ENCODE peak calls at places on chromosomes 7 and 10, in seven cellular contexts. One of them, this sample, is unnamed.

GRCh38 chr10:61978965-61979364 is 77.5 kb downstream of the ARID5B start:
- DNase-seq in psoas muscle: peak
- DNase-seq in heart right ventricle: peak
- DNase-seq in nephron progenitor cell: no peak
- DNase-seq in left ventricle myocardium inferior: no peak
- DNase-seq in astrocyte of the cerebellum: no peak
- DNase-seq in OCI-LY7: no peak
- DNase-seq in this sample: peak

GRCh38 chr10:92690211-92691041 is 671 bp downstream of the HHEX start:
- DNase-seq in psoas muscle: peak
- DNase-seq in heart right ventricle: peak
- DNase-seq in nephron progenitor cell: peak
- DNase-seq in left ventricle myocardium inferior: peak
- DNase-seq in OCI-LY7: no peak
- DNase-seq in astrocyte of the cerebellum: no peak
- DNase-seq in this sample: peak

GRCh38 chr7:50449881-50450690 is at the start of gene FIGNL1:
- DNase-seq in OCI-LY7: peak
- DNase-seq in left ventricle myocardium inferior: peak
- DNase-seq in astrocyte of the cerebellum: peak
- DNase-seq in psoas muscle: peak
- DNase-seq in nephron progenitor cell: peak
- DNase-seq in heart right ventricle: peak
- DNase-seq in this sample: peak

GRCh38 chr7:6650521-6651011 is 13.4 kb downstream of the ZNF316 start:
- DNase-seq in astrocyte of the cerebellum: no peak
- DNase-seq in nephron progenitor cell: no peak
- DNase-seq in left ventricle myocardium inferior: no peak
- DNase-seq in heart right ventricle: no peak
- DNase-seq in psoas muscle: no peak
- DNase-seq in OCI-LY7: no peak
- DNase-seq in this sample: peak

GRCh38 chr10:72886596-72887522 is 6.7 kb upstream of the OIT3 start:
- DNase-seq in heart right ventricle: no peak
- DNase-seq in astrocyte of the cerebellum: no peak
- DNase-seq in left ventricle myocardium inferior: no peak
- DNase-seq in psoas muscle: no peak
- DNase-seq in OCI-LY7: no peak
- DNase-seq in nephron progenitor cell: no peak
- DNase-seq in this sample: no peak

GRCh38 chr7:135980665-135981180 is 3.6 kb upstream of the MTPN start:
- DNase-seq in nephron progenitor cell: no peak
- DNase-seq in OCI-LY7: peak
- DNase-seq in astrocyte of the cerebellum: no peak
- DNase-seq in left ventricle myocardium inferior: no peak
- DNase-seq in psoas muscle: no peak
- DNase-seq in heart right ventricle: no peak
- DNase-seq in this sample: peak

GRCh38 chr7:1236132-1236655 is 3.5 kb downstream of the UNCX start:
- DNase-seq in psoas muscle: no peak
- DNase-seq in left ventricle myocardium inferior: no peak
- DNase-seq in nephron progenitor cell: peak
- DNase-seq in heart right ventricle: no peak
- DNase-seq in OCI-LY7: no peak
- DNase-seq in astrocyte of the cerebellum: no peak
- DNase-seq in this sample: no peak

GRCh38 chr10:127919418-127920191 is 12.7 kb downstream of the PTPRE start:
- DNase-seq in heart right ventricle: no peak
- DNase-seq in nephron progenitor cell: no peak
- DNase-seq in psoas muscle: no peak
- DNase-seq in left ventricle myocardium inferior: no peak
- DNase-seq in OCI-LY7: peak
- DNase-seq in astrocyte of the cerebellum: peak
- DNase-seq in this sample: no peak

GRCh38 chr7:44100458-44101303 is 3.5 kb upstream of the AEBP1 start:
- DNase-seq in OCI-LY7: peak
- DNase-seq in nephron progenitor cell: no peak
- DNase-seq in heart right ventricle: no peak
- DNase-seq in psoas muscle: no peak
- DNase-seq in left ventricle myocardium inferior: no peak
- DNase-seq in astrocyte of the cerebellum: peak
- DNase-seq in this sample: no peak

GRCh38 chr10:114174462-114175190 is 623 bp upstream of the CCDC186 start:
- DNase-seq in left ventricle myocardium inferior: peak
- DNase-seq in nephron progenitor cell: no peak
- DNase-seq in psoas muscle: peak
- DNase-seq in astrocyte of the cerebellum: no peak
- DNase-seq in OCI-LY7: no peak
- DNase-seq in heart right ventricle: peak
- DNase-seq in this sample: peak

GRCh38 chr7:111587126-111587525 is 24.8 kb upstream of the IMMP2L start:
- DNase-seq in nephron progenitor cell: no peak
- DNase-seq in psoas muscle: no peak
- DNase-seq in left ventricle myocardium inferior: no peak
- DNase-seq in OCI-LY7: no peak
- DNase-seq in heart right ventricle: no peak
- DNase-seq in astrocyte of the cerebellum: no peak
- DNase-seq in this sample: no peak

GRCh38 chr10:35881320-35881719 is 239.2 kb upstream of the FZD8 start:
- DNase-seq in heart right ventricle: no peak
- DNase-seq in astrocyte of the cerebellum: no peak
- DNase-seq in left ventricle myocardium inferior: no peak
- DNase-seq in psoas muscle: no peak
- DNase-seq in nephron progenitor cell: no peak
- DNase-seq in OCI-LY7: no peak
- DNase-seq in this sample: no peak

GRCh38 chr10:35884657-35885071 is 242.6 kb upstream of the FZD8 start:
- DNase-seq in psoas muscle: no peak
- DNase-seq in OCI-LY7: no peak
- DNase-seq in heart right ventricle: no peak
- DNase-seq in left ventricle myocardium inferior: no peak
- DNase-seq in astrocyte of the cerebellum: no peak
- DNase-seq in nephron progenitor cell: no peak
- DNase-seq in this sample: no peak

GRCh38 chr10:35885076-35885475 is 243.0 kb upstream of the FZD8 start:
- DNase-seq in astrocyte of the cerebellum: no peak
- DNase-seq in psoas muscle: no peak
- DNase-seq in left ventricle myocardium inferior: no peak
- DNase-seq in heart right ventricle: no peak
- DNase-seq in nephron progenitor cell: no peak
- DNase-seq in OCI-LY7: no peak
- DNase-seq in this sample: no peak

GRCh38 chr10:35887686-35888085 is 245.6 kb upstream of the FZD8 start:
- DNase-seq in nephron progenitor cell: no peak
- DNase-seq in psoas muscle: no peak
- DNase-seq in OCI-LY7: no peak
- DNase-seq in left ventricle myocardium inferior: no peak
- DNase-seq in astrocyte of the cerebellum: no peak
- DNase-seq in heart right ventricle: no peak
- DNase-seq in this sample: no peak

GRCh38 chr10:35882422-35883150 is 240.5 kb upstream of the FZD8 start:
- DNase-seq in OCI-LY7: no peak
- DNase-seq in astrocyte of the cerebellum: no peak
- DNase-seq in left ventricle myocardium inferior: no peak
- DNase-seq in nephron progenitor cell: peak
- DNase-seq in psoas muscle: no peak
- DNase-seq in heart right ventricle: no peak
- DNase-seq in this sample: no peak
- TF ChIP-seq CTCF in OCI-LY7: no peak
- TF ChIP-seq CTCF in astrocyte of the cerebellum: no peak
- TF ChIP-seq CTCF in left ventricle myocardium inferior: no peak
- TF ChIP-seq CTCF in nephron progenitor cell: no peak
- TF ChIP-seq CTCF in psoas muscle: no peak
- TF ChIP-seq CTCF in heart right ventricle: no peak
- TF ChIP-seq CTCF in this sample: no peak

GRCh38 chr10:124710266-124710881 is 33.8 kb downstream of the FAM53B start:
- DNase-seq in nephron progenitor cell: no peak
- DNase-seq in astrocyte of the cerebellum: no peak
- DNase-seq in left ventricle myocardium inferior: no peak
- DNase-seq in heart right ventricle: no peak
- DNase-seq in psoas muscle: no peak
- DNase-seq in OCI-LY7: no peak
- DNase-seq in this sample: no peak
- TF ChIP-seq CTCF in nephron progenitor cell: no peak
- TF ChIP-seq CTCF in astrocyte of the cerebellum: no peak
- TF ChIP-seq CTCF in left ventricle myocardium inferior: no peak
- TF ChIP-seq CTCF in heart right ventricle: no peak
- TF ChIP-seq CTCF in psoas muscle: no peak
- TF ChIP-seq CTCF in OCI-LY7: no peak
- TF ChIP-seq CTCF in this sample: no peak

GRCh38 chr7:158647475-158647792 is 57.2 kb downstream of the NCAPG2 start:
- DNase-seq in OCI-LY7: no peak
- DNase-seq in heart right ventricle: no peak
- DNase-seq in astrocyte of the cerebellum: no peak
- DNase-seq in nephron progenitor cell: no peak
- DNase-seq in psoas muscle: no peak
- DNase-seq in left ventricle myocardium inferior: no peak
- DNase-seq in this sample: no peak
- TF ChIP-seq CTCF in OCI-LY7: peak
- TF ChIP-seq CTCF in heart right ventricle: no peak
- TF ChIP-seq CTCF in astrocyte of the cerebellum: no peak
- TF ChIP-seq CTCF in nephron progenitor cell: no peak
- TF ChIP-seq CTCF in psoas muscle: no peak
- TF ChIP-seq CTCF in left ventricle myocardium inferior: no peak
- TF ChIP-seq CTCF in this sample: peak

GRCh38 chr7:46745700-46746090 is 824.6 kb upstream of the IGFBP3 start:
- DNase-seq in left ventricle myocardium inferior: no peak
- DNase-seq in psoas muscle: no peak
- DNase-seq in heart right ventricle: no peak
- DNase-seq in astrocyte of the cerebellum: no peak
- DNase-seq in OCI-LY7: no peak
- DNase-seq in nephron progenitor cell: no peak
- DNase-seq in this sample: no peak
- TF ChIP-seq CTCF in left ventricle myocardium inferior: peak
- TF ChIP-seq CTCF in psoas muscle: no peak
- TF ChIP-seq CTCF in heart right ventricle: no peak
- TF ChIP-seq CTCF in astrocyte of the cerebellum: peak
- TF ChIP-seq CTCF in OCI-LY7: no peak
- TF ChIP-seq CTCF in nephron progenitor cell: no peak
- TF ChIP-seq CTCF in this sample: no peak

GRCh38 chr7:154789404-154789803 is 213.5 kb downstream of the PAXIP1 start:
- DNase-seq in astrocyte of the cerebellum: no peak
- DNase-seq in psoas muscle: no peak
- DNase-seq in heart right ventricle: no peak
- DNase-seq in nephron progenitor cell: peak
- DNase-seq in left ventricle myocardium inferior: no peak
- DNase-seq in OCI-LY7: no peak
- DNase-seq in this sample: no peak
- TF ChIP-seq CTCF in astrocyte of the cerebellum: peak
- TF ChIP-seq CTCF in psoas muscle: no peak
- TF ChIP-seq CTCF in heart right ventricle: no peak
- TF ChIP-seq CTCF in nephron progenitor cell: peak
- TF ChIP-seq CTCF in left ventricle myocardium inferior: peak
- TF ChIP-seq CTCF in OCI-LY7: peak
- TF ChIP-seq CTCF in this sample: no peak

GRCh38 chr7:142357953-142358520 is 100.2 kb upstream of the PRSS58 start:
- DNase-seq in OCI-LY7: peak
- DNase-seq in psoas muscle: no peak
- DNase-seq in heart right ventricle: no peak
- DNase-seq in astrocyte of the cerebellum: peak
- DNase-seq in nephron progenitor cell: peak
- DNase-seq in left ventricle myocardium inferior: no peak
- DNase-seq in this sample: no peak
- TF ChIP-seq CTCF in OCI-LY7: peak
- TF ChIP-seq CTCF in psoas muscle: peak
- TF ChIP-seq CTCF in heart right ventricle: peak
- TF ChIP-seq CTCF in astrocyte of the cerebellum: peak
- TF ChIP-seq CTCF in nephron progenitor cell: peak
- TF ChIP-seq CTCF in left ventricle myocardium inferior: peak
- TF ChIP-seq CTCF in this sample: peak

DNA sequence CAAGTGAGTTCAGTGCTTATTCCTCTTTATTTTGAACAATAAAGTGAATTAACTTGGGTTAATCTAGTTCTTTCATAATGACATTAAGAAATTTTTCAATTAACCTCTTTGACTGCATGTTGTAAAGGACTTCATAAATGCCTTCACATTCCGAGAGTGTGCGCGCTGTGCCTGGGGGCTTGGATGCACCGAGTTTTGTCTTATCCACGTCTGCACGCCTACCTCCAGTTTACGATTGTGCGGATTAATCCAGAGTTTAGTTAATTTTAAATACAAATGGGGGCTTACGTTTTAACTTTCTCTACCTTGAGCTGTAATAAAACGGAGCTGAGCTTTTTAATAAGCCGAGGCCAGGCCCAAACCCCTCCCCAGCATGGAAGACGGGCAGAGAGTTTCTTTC is 120.4 kb downstream of the EBF3 start:
- DNase-seq in astrocyte of the cerebellum: no peak
- DNase-seq in psoas muscle: no peak
- DNase-seq in heart right ventricle: no peak
- DNase-seq in OCI-LY7: no peak
- DNase-seq in left ventricle myocardium inferior: no peak
- DNase-seq in nephron progenitor cell: no peak
- DNase-seq in this sample: no peak
- TF ChIP-seq CTCF in astrocyte of the cerebellum: no peak
- TF ChIP-seq CTCF in psoas muscle: no peak
- TF ChIP-seq CTCF in heart right ventricle: no peak
- TF ChIP-seq CTCF in OCI-LY7: no peak
- TF ChIP-seq CTCF in left ventricle myocardium inferior: no peak
- TF ChIP-seq CTCF in nephron progenitor cell: no peak
- TF ChIP-seq CTCF in this sample: no peak

GRCh38 chr10:24617771-24618396 is 105.8 kb downstream of the ARHGAP21 start:
- DNase-seq in astrocyte of the cerebellum: no peak
- DNase-seq in nephron progenitor cell: peak
- DNase-seq in OCI-LY7: peak
- DNase-seq in left ventricle myocardium inferior: peak
- DNase-seq in heart right ventricle: peak
- DNase-seq in psoas muscle: peak
- DNase-seq in this sample: no peak
- TF ChIP-seq CTCF in astrocyte of the cerebellum: peak
- TF ChIP-seq CTCF in nephron progenitor cell: peak
- TF ChIP-seq CTCF in OCI-LY7: peak
- TF ChIP-seq CTCF in left ventricle myocardium inferior: peak
- TF ChIP-seq CTCF in heart right ventricle: peak
- TF ChIP-seq CTCF in psoas muscle: peak
- TF ChIP-seq CTCF in this sample: peak

GRCh38 chr7:92448185-92448747 is 984 bp downstream of the GATAD1 start:
- DNase-seq in nephron progenitor cell: peak
- DNase-seq in heart right ventricle: no peak
- DNase-seq in psoas muscle: peak
- DNase-seq in OCI-LY7: peak
- DNase-seq in left ventricle myocardium inferior: peak
- DNase-seq in astrocyte of the cerebellum: no peak
- DNase-seq in this sample: peak
- TF ChIP-seq CTCF in nephron progenitor cell: no peak
- TF ChIP-seq CTCF in heart right ventricle: peak
- TF ChIP-seq CTCF in psoas muscle: peak
- TF ChIP-seq CTCF in OCI-LY7: peak
- TF ChIP-seq CTCF in left ventricle myocardium inferior: peak
- TF ChIP-seq CTCF in astrocyte of the cerebellum: peak
- TF ChIP-seq CTCF in this sample: peak